ENCODE peak calls at places on chromosome 1, in five cellular contexts. One of them, this sample, is unnamed. For H3K4me1, the result is how much of the 10 kb centered on the place peaks cover.

GRCh38 chr1:203170625-203171330 is 4.8 kb downstream of the MYBPH start:
- DNase-seq in HCT116: no peak
- DNase-seq in GM23338: no peak
- DNase-seq in K562: no peak
- DNase-seq in stomach: no peak
- DNase-seq in this sample: no peak

GRCh38 chr1:210816136-210816535 is 317.8 kb downstream of the KCNH1 start:
- DNase-seq in HCT116: no peak
- DNase-seq in GM23338: no peak
- DNase-seq in K562: no peak
- DNase-seq in stomach: no peak
- DNase-seq in this sample: no peak

GRCh38 chr1:153261793-153262371 is 2.4 kb downstream of the LORICRIN start:
- DNase-seq in HCT116: no peak
- DNase-seq in GM23338: peak
- DNase-seq in K562: no peak
- DNase-seq in stomach: no peak
- DNase-seq in this sample: no peak

GRCh38 chr1:152167835-152168534 is 9.0 kb upstream of the RPTN start:
- DNase-seq in HCT116: peak
- DNase-seq in GM23338: no peak
- DNase-seq in K562: no peak
- DNase-seq in stomach: no peak
- DNase-seq in this sample: no peak

GRCh38 chr1:237891979-237892378 is 1.3 kb upstream of the ZP4 start:
- DNase-seq in HCT116: no peak
- DNase-seq in GM23338: no peak
- DNase-seq in K562: no peak
- DNase-seq in stomach: no peak
- DNase-seq in this sample: no peak

GRCh38 chr1:171188388-171189266 is 3.5 kb downstream of the FMO2 start:
- DNase-seq in HCT116: peak
- DNase-seq in GM23338: peak
- DNase-seq in K562: peak
- DNase-seq in stomach: peak
- DNase-seq in this sample: no peak

GRCh38 chr1:41919764-41920397 is 1.2 kb upstream of the HIVEP3 start:
- DNase-seq in HCT116: no peak
- DNase-seq in GM23338: peak
- DNase-seq in K562: peak
- DNase-seq in stomach: peak
- DNase-seq in this sample: peak

GRCh38 chr1:207414606-207415108 is 39.5 kb upstream of the CR2 start:
- DNase-seq in HCT116: no peak
- DNase-seq in GM23338: no peak
- DNase-seq in K562: no peak
- DNase-seq in stomach: no peak
- DNase-seq in this sample: no peak

GRCh38 chr1:221117548-221117951 is 238.3 kb downstream of the HLX start:
- DNase-seq in HCT116: no peak
- DNase-seq in GM23338: no peak
- DNase-seq in K562: no peak
- DNase-seq in stomach: no peak
- DNase-seq in this sample: no peak

DNA sequence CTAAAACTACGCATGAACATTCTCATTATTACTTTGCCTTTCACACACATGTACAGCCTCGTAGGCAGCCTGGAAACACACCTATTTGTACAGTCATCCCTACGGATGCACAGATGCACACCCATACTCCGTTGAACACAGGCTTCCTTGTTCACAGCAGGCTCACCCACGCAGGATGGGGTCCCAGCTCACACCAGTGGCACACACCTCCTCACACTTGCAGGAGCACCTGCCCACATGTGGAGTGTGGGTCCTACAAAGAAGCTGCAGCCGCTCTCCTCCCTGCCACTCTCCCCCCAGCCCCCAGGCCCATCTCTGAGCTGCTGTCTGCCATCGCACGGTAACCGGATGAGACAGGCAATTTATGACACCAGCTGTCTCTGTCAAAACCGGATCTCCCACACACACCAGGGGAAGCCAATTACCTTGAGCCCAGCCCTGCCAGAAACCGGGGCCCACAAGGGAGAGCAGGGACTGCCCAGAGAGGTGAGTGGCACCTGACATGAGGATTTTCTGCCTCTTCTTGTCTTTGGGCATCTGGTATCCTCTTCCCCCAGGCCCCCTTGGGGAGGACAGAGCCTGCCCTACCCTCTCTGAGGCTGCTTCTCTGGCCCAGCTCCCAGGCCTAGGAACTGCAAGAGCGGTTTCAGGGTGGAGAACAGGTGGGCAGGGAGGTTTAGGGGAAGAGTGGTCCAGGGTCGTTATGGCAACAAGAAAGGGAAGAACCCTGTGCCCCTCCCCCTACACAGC is 175.4 kb downstream of the IGSF21 start:
- DNase-seq in HCT116: no peak
- DNase-seq in GM23338: peak
- DNase-seq in K562: no peak
- DNase-seq in stomach: no peak
- DNase-seq in this sample: no peak
- TF ChIP-seq POLR2AphosphoS5 in HCT116: no peak
- TF ChIP-seq POLR2AphosphoS5 in GM23338: no peak
- TF ChIP-seq POLR2AphosphoS5 in K562: no peak
- TF ChIP-seq POLR2AphosphoS5 in stomach: no peak
- TF ChIP-seq POLR2AphosphoS5 in this sample: no peak

GRCh38 chr1:64920936-64921589 is 45.3 kb downstream of the JAK1 start:
- DNase-seq in HCT116: no peak
- DNase-seq in GM23338: no peak
- DNase-seq in K562: no peak
- DNase-seq in stomach: no peak
- DNase-seq in this sample: no peak

GRCh38 chr1:64921761-64922160 is 44.6 kb downstream of the JAK1 start:
- DNase-seq in HCT116: no peak
- DNase-seq in GM23338: no peak
- DNase-seq in K562: no peak
- DNase-seq in stomach: no peak
- DNase-seq in this sample: no peak

GRCh38 chr1:64925594-64925993 is 40.8 kb downstream of the JAK1 start:
- DNase-seq in HCT116: no peak
- DNase-seq in GM23338: no peak
- DNase-seq in K562: no peak
- DNase-seq in stomach: no peak
- DNase-seq in this sample: no peak

GRCh38 chr1:64923294-64923718 is 43.0 kb downstream of the JAK1 start:
- DNase-seq in HCT116: no peak
- DNase-seq in GM23338: no peak
- DNase-seq in K562: no peak
- DNase-seq in stomach: no peak
- DNase-seq in this sample: no peak

DNA sequence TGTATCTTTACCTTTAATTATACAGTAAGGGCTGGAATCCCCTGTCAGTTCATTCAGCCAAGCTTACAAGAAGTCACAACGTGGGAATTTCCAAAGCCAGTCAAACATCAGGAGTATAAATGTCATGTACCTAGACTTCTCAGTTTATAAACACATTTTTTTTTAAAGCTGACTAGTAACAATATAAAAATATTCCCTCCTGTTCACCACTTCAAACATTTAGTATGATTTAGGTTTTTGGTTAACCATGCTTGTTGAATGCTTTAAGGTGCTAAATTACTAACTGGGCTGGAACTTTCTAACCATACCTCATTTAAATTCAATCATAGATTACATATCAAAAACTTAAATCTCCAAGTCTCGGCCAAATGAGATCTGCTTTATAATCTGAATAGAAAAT is 44.0 kb downstream of the JAK1 start:
- DNase-seq in HCT116: no peak
- DNase-seq in GM23338: no peak
- DNase-seq in K562: no peak
- DNase-seq in stomach: no peak
- DNase-seq in this sample: no peak
- H3K4me1 ChIP-seq in HCT116: under half
- H3K4me1 ChIP-seq in GM23338: under half
- H3K4me1 ChIP-seq in K562: under half
- H3K4me1 ChIP-seq in stomach: half or more
- H3K4me1 ChIP-seq in this sample: half or more

GRCh38 chr1:51330331-51331201 is at the start of gene TTC39A:
- DNase-seq in HCT116: no peak
- DNase-seq in GM23338: peak
- DNase-seq in K562: no peak
- DNase-seq in stomach: peak
- DNase-seq in this sample: no peak
- H3K27ac ChIP-seq in HCT116: peak
- H3K27ac ChIP-seq in GM23338: no peak
- H3K27ac ChIP-seq in K562: peak
- H3K27ac ChIP-seq in stomach: peak
- H3K27ac ChIP-seq in this sample: peak

GRCh38 chr1:160636547-160636946 is 10.3 kb downstream of the SLAMF1 start:
- DNase-seq in HCT116: no peak
- DNase-seq in GM23338: no peak
- DNase-seq in K562: no peak
- DNase-seq in stomach: no peak
- DNase-seq in this sample: no peak
- TF ChIP-seq POLR2AphosphoS5 in HCT116: no peak
- TF ChIP-seq POLR2AphosphoS5 in GM23338: no peak
- TF ChIP-seq POLR2AphosphoS5 in K562: no peak
- TF ChIP-seq POLR2AphosphoS5 in stomach: no peak
- TF ChIP-seq POLR2AphosphoS5 in this sample: no peak

GRCh38 chr1:92948071-92948470 is 13.2 kb downstream of the DIPK1A start:
- DNase-seq in HCT116: no peak
- DNase-seq in GM23338: no peak
- DNase-seq in K562: no peak
- DNase-seq in stomach: no peak
- DNase-seq in this sample: no peak

GRCh38 chr1:92953491-92953890 is 7.8 kb downstream of the DIPK1A start:
- DNase-seq in HCT116: no peak
- DNase-seq in GM23338: no peak
- DNase-seq in K562: no peak
- DNase-seq in stomach: no peak
- DNase-seq in this sample: no peak

GRCh38 chr1:92949937-92950817 is 11.1 kb downstream of the DIPK1A start:
- DNase-seq in HCT116: no peak
- DNase-seq in GM23338: no peak
- DNase-seq in K562: no peak
- DNase-seq in stomach: no peak
- DNase-seq in this sample: no peak

GRCh38 chr1:92952714-92953113 is 8.5 kb downstream of the DIPK1A start:
- DNase-seq in HCT116: no peak
- DNase-seq in GM23338: no peak
- DNase-seq in K562: no peak
- DNase-seq in stomach: no peak
- DNase-seq in this sample: no peak

GRCh38 chr1:92951141-92951582 is 10.1 kb downstream of the DIPK1A start:
- DNase-seq in HCT116: peak
- DNase-seq in GM23338: no peak
- DNase-seq in K562: peak
- DNase-seq in stomach: no peak
- DNase-seq in this sample: no peak
- H3K4me1 ChIP-seq in HCT116: under half
- H3K4me1 ChIP-seq in GM23338: under half
- H3K4me1 ChIP-seq in K562: under half
- H3K4me1 ChIP-seq in stomach: under half
- H3K4me1 ChIP-seq in this sample: under half